ENCODE peak calls at places on chromosomes 2 and 18, in six cellular contexts. One of them, this sample, is unnamed.
A peak's percentile ranks its signal among the peaks of the same experiment; 100 is the strongest.

GRCh38 chr2:232697807-232698110 is 628 bp downstream of the GIGYF2 start:
- DNase-seq in SK-N-SH: no peak
- DNase-seq in K562: no peak
- DNase-seq in GM12878: no peak
- DNase-seq in HepG2: no peak
- DNase-seq in H1: no peak
- DNase-seq in this sample: no peak

GRCh38 chr2:45963816-45964215 is 312.3 kb downstream of the PRKCE start:
- DNase-seq in H1: no peak
- DNase-seq in SK-N-SH: no peak
- DNase-seq in HepG2: no peak
- DNase-seq in GM12878: no peak
- DNase-seq in K562: no peak
- DNase-seq in this sample: peak; percentile 69

GRCh38 chr2:109311771-109312170 is 182.8 kb downstream of the SH3RF3 start:
- DNase-seq in SK-N-SH: no peak
- DNase-seq in GM12878: no peak
- DNase-seq in K562: no peak
- DNase-seq in H1: no peak
- DNase-seq in HepG2: no peak
- DNase-seq in this sample: no peak

GRCh38 chr18:49020129-49020528 is 69.4 kb upstream of the SMAD7 start:
- DNase-seq in GM12878: no peak
- DNase-seq in H1: no peak
- DNase-seq in SK-N-SH: peak; percentile 29
- DNase-seq in HepG2: no peak
- DNase-seq in K562: no peak
- DNase-seq in this sample: no peak

GRCh38 chr2:240503848-240504247 is 53.9 kb downstream of the ANKMY1 start:
- DNase-seq in K562: no peak
- DNase-seq in H1: no peak
- DNase-seq in GM12878: no peak
- DNase-seq in HepG2: no peak
- DNase-seq in SK-N-SH: peak; percentile 4
- DNase-seq in this sample: no peak

GRCh38 chr2:220660277-220661155 is 911.6 kb downstream of the EPHA4 start:
- DNase-seq in HepG2: no peak
- DNase-seq in GM12878: no peak
- DNase-seq in SK-N-SH: no peak
- DNase-seq in K562: no peak
- DNase-seq in H1: no peak
- DNase-seq in this sample: no peak

GRCh38 chr2:23414876-23415275 is 29.9 kb downstream of the KLHL29 start:
- DNase-seq in HepG2: peak; percentile 21
- DNase-seq in SK-N-SH: peak; percentile 70
- DNase-seq in H1: no peak
- DNase-seq in GM12878: no peak
- DNase-seq in K562: peak; percentile 31
- DNase-seq in this sample: no peak

GRCh38 chr2:139201516-139201915 is 421.3 kb upstream of the NXPH2 start:
- DNase-seq in SK-N-SH: no peak
- DNase-seq in H1: no peak
- DNase-seq in HepG2: no peak
- DNase-seq in K562: no peak
- DNase-seq in GM12878: no peak
- DNase-seq in this sample: no peak

GRCh38 chr2:86275962-86276361 is 61.5 kb downstream of the REEP1 start:
- DNase-seq in SK-N-SH: no peak
- DNase-seq in K562: no peak
- DNase-seq in HepG2: no peak
- DNase-seq in GM12878: no peak
- DNase-seq in H1: no peak
- DNase-seq in this sample: no peak

GRCh38 chr18:44920441-44920840 is 239.8 kb downstream of the SETBP1 start:
- DNase-seq in GM12878: no peak
- DNase-seq in H1: no peak
- DNase-seq in SK-N-SH: no peak
- DNase-seq in K562: no peak
- DNase-seq in HepG2: no peak
- DNase-seq in this sample: no peak

GRCh38 chr2:3542107-3542506 is 16.0 kb downstream of the RNASEH1 start:
- DNase-seq in HepG2: no peak
- DNase-seq in SK-N-SH: no peak
- DNase-seq in K562: no peak
- DNase-seq in GM12878: no peak
- DNase-seq in H1: no peak
- DNase-seq in this sample: no peak

GRCh38 chr2:103289101-103289725 is 527.4 kb downstream of the TMEM182 start:
- DNase-seq in H1: no peak
- DNase-seq in GM12878: no peak
- DNase-seq in HepG2: no peak
- DNase-seq in K562: no peak
- DNase-seq in SK-N-SH: no peak
- DNase-seq in this sample: no peak

GRCh38 chr18:58937204-58937603 is 72.5 kb downstream of the ZNF532 start:
- DNase-seq in SK-N-SH: no peak
- DNase-seq in HepG2: no peak
- DNase-seq in K562: no peak
- DNase-seq in H1: no peak
- DNase-seq in GM12878: no peak
- DNase-seq in this sample: no peak

GRCh38 chr2:16473575-16473974 is 192.1 kb downstream of the CYRIA start:
- DNase-seq in H1: no peak
- DNase-seq in K562: no peak
- DNase-seq in GM12878: no peak
- DNase-seq in SK-N-SH: no peak
- DNase-seq in HepG2: no peak
- DNase-seq in this sample: no peak

GRCh38 chr2:223306371-223306770 is 254.4 kb downstream of the KCNE4 start:
- DNase-seq in K562: no peak
- DNase-seq in H1: peak; percentile 5
- DNase-seq in GM12878: no peak
- DNase-seq in SK-N-SH: no peak
- DNase-seq in HepG2: peak; percentile 9
- DNase-seq in this sample: no peak

GRCh38 chr2:65281626-65282351 is 54.2 kb downstream of the ACTR2 start:
- DNase-seq in H1: no peak
- DNase-seq in SK-N-SH: no peak
- DNase-seq in GM12878: no peak
- DNase-seq in HepG2: no peak
- DNase-seq in K562: no peak
- DNase-seq in this sample: no peak

GRCh38 chr2:236355911-236356310 is 91.7 kb upstream of the ASB18 start:
- DNase-seq in K562: no peak
- DNase-seq in H1: no peak
- DNase-seq in HepG2: no peak
- DNase-seq in GM12878: no peak
- DNase-seq in SK-N-SH: no peak
- DNase-seq in this sample: no peak

GRCh38 chr2:11745613-11746375 is 638 bp upstream of the LPIN1 start:
- DNase-seq in HepG2: no peak
- DNase-seq in K562: no peak
- DNase-seq in H1: no peak
- DNase-seq in SK-N-SH: no peak
- DNase-seq in GM12878: no peak
- DNase-seq in this sample: no peak

GRCh38 chr18:62848946-62849345 is 133.6 kb downstream of the PHLPP1 start:
- DNase-seq in SK-N-SH: no peak
- DNase-seq in K562: no peak
- DNase-seq in GM12878: no peak
- DNase-seq in H1: no peak
- DNase-seq in HepG2: no peak
- DNase-seq in this sample: no peak

GRCh38 chr2:118786691-118787090 is 60.8 kb downstream of the EN1 start:
- DNase-seq in H1: no peak
- DNase-seq in SK-N-SH: no peak
- DNase-seq in K562: no peak
- DNase-seq in GM12878: no peak
- DNase-seq in HepG2: no peak
- DNase-seq in this sample: no peak

GRCh38 chr2:218958276-218958675 is 1.2 kb upstream of the CDK5R2 start:
- DNase-seq in HepG2: no peak
- DNase-seq in GM12878: no peak
- DNase-seq in K562: no peak
- DNase-seq in SK-N-SH: no peak
- DNase-seq in H1: no peak
- DNase-seq in this sample: no peak

GRCh38 chr2:168912466-168913170 is 11.5 kb downstream of the G6PC2 start:
- DNase-seq in GM12878: no peak
- DNase-seq in SK-N-SH: peak; percentile 79
- DNase-seq in HepG2: no peak
- DNase-seq in K562: no peak
- DNase-seq in H1: no peak
- DNase-seq in this sample: no peak

GRCh38 chr2:219289537-219290361 is 10.6 kb downstream of the DNAJB2 start:
- DNase-seq in K562: peak; percentile 24
- DNase-seq in SK-N-SH: no peak
- DNase-seq in H1: no peak
- DNase-seq in GM12878: no peak
- DNase-seq in HepG2: no peak
- DNase-seq in this sample: no peak

GRCh38 chr18:57915848-57916596 is 112.9 kb upstream of the ATP8B1 start:
- DNase-seq in H1: no peak
- DNase-seq in HepG2: peak; percentile 17
- DNase-seq in SK-N-SH: peak; percentile 52
- DNase-seq in K562: no peak
- DNase-seq in GM12878: no peak
- DNase-seq in this sample: no peak

GRCh38 chr18:75211002-75211621 is 515 bp downstream of the TSHZ1 start:
- DNase-seq in SK-N-SH: no peak
- DNase-seq in HepG2: peak; percentile 19
- DNase-seq in GM12878: no peak
- DNase-seq in H1: no peak
- DNase-seq in K562: peak; percentile 23
- DNase-seq in this sample: peak; percentile 3

GRCh38 chr18:9092665-9093064 is 9.8 kb upstream of the NDUFV2 start:
- DNase-seq in K562: no peak
- DNase-seq in GM12878: no peak
- DNase-seq in HepG2: peak; percentile 97
- DNase-seq in SK-N-SH: no peak
- DNase-seq in H1: no peak
- DNase-seq in this sample: no peak

GRCh38 chr18:9096698-9097097 is 5.8 kb upstream of the NDUFV2 start:
- DNase-seq in H1: no peak
- DNase-seq in K562: no peak
- DNase-seq in SK-N-SH: no peak
- DNase-seq in GM12878: no peak
- DNase-seq in HepG2: no peak
- DNase-seq in this sample: no peak

GRCh38 chr18:9095297-9096012 is 7.0 kb upstream of the NDUFV2 start:
- DNase-seq in K562: no peak
- DNase-seq in H1: no peak
- DNase-seq in SK-N-SH: no peak
- DNase-seq in GM12878: peak; percentile 63
- DNase-seq in HepG2: peak; percentile 87
- DNase-seq in this sample: no peak

GRCh38 chr18:9096013-9096383 is 6.5 kb upstream of the NDUFV2 start:
- DNase-seq in H1: no peak
- DNase-seq in HepG2: no peak
- DNase-seq in K562: no peak
- DNase-seq in GM12878: no peak
- DNase-seq in SK-N-SH: no peak
- DNase-seq in this sample: no peak

GRCh38 chr18:9094307-9095226 is 7.9 kb upstream of the NDUFV2 start:
- DNase-seq in GM12878: no peak
- DNase-seq in SK-N-SH: no peak
- DNase-seq in HepG2: peak; percentile 92
- DNase-seq in K562: no peak
- DNase-seq in H1: no peak
- DNase-seq in this sample: peak; percentile 35
- TF ChIP-seq EP300 in GM12878: peak; percentile 20
- TF ChIP-seq EP300 in SK-N-SH: no peak
- TF ChIP-seq EP300 in HepG2: peak; percentile 81
- TF ChIP-seq EP300 in K562: no peak
- TF ChIP-seq EP300 in H1: no peak
- TF ChIP-seq EP300 in this sample: peak; percentile 62

DNA sequence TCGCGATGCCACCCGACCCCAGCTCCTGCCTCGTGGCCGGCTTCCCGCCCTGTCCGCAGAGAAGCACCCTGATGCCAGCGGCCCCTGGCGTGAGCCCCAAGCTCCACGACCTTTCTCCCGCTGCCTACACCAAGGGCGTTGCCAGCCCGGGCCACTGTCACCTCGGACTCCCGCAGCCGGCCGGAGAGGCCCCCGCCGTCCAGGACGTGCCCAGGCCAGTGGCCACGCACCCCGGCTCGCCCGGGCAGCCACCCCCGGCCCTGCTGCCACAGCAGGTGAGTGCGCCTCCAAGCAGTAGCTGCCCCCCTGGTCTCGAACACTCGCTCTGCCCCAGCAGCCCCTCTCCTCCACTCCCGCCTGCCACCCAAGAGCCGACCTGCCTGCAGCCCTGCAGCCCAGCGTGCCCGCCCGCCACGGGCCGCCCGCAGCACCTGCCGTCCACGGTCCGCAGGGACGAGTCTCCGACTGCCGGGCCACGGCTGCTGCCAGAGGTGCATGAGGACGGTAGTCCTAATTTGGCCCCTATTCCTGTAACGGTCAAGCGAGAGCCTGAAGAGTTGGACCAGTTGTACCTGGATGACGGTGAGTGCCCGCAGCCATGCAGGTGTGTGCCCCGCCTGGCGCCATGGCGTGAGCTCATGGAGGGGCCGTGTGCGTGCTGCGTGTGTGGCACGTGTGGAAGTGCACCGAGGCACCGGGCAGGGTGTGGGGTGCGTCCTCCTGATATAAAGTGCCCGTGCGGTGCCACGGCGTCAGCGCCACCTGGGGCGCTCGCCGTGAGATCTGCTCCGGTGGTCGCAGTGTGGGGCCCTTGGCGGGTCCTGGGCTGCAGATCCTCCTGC is 90.8 kb downstream of the NFATC1 start:
- DNase-seq in K562: no peak
- DNase-seq in GM12878: no peak
- DNase-seq in HepG2: no peak
- DNase-seq in SK-N-SH: no peak
- DNase-seq in H1: no peak
- DNase-seq in this sample: no peak
- TF ChIP-seq CHD2 in K562: no peak
- TF ChIP-seq CHD2 in GM12878: no peak
- TF ChIP-seq CHD2 in HepG2: no peak
- TF ChIP-seq CHD2 in SK-N-SH: no peak
- TF ChIP-seq CHD2 in H1: no peak
- TF ChIP-seq CHD2 in this sample: no peak

GRCh38 chr2:121626777-121627524 is 22.3 kb downstream of the CLASP1 start:
- DNase-seq in K562: no peak
- DNase-seq in HepG2: no peak
- DNase-seq in H1: no peak
- DNase-seq in SK-N-SH: no peak
- DNase-seq in GM12878: no peak
- DNase-seq in this sample: no peak
- TF ChIP-seq EP300 in K562: no peak
- TF ChIP-seq EP300 in HepG2: no peak
- TF ChIP-seq EP300 in H1: no peak
- TF ChIP-seq EP300 in SK-N-SH: no peak
- TF ChIP-seq EP300 in GM12878: no peak
- TF ChIP-seq EP300 in this sample: no peak

DNA sequence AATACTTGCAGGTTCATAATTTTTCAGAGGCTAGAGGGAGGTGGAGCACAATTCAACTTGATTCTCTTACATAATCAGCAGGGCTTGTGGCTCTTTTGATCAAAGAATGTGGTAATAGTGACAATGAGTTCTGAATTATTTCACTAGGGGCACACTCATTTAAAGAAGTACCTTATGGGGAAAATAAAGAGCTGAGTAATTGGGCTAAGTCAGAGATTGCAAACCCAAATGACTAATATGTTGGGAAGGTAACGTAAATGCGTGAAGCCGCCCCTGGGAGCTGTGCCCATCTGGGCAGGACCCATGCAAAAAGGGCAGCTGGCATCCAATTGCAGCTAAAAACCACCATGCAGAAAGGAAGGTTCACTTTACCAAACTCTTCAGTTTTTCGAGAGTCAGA is 35.3 kb downstream of the NCKAP5 start:
- DNase-seq in HepG2: no peak
- DNase-seq in H1: no peak
- DNase-seq in GM12878: no peak
- DNase-seq in SK-N-SH: no peak
- DNase-seq in K562: no peak
- DNase-seq in this sample: peak; percentile 24
- TF ChIP-seq CHD2 in HepG2: no peak
- TF ChIP-seq CHD2 in H1: no peak
- TF ChIP-seq CHD2 in GM12878: no peak
- TF ChIP-seq CHD2 in SK-N-SH: no peak
- TF ChIP-seq CHD2 in K562: no peak
- TF ChIP-seq CHD2 in this sample: no peak

This sample was measured in A549.